ENCODE peak calls at places on chromosomes 1 and 21, in seven cellular contexts. I is GM12891, J is SK-N-SH, Y is K562, E is H1, F is HepG2, N is GM12878. H is an unnamed sample.

GRCh38 chr1:46489169-46489637 is 433 bp upstream of the DMBX1 start:
- DNase-seq in I (peak; percentile 49), J (no peak), Y (no peak), E (no peak), F (no peak), N (no peak), H (no peak)

GRCh38 chr21:34730194-34730593 is 61.4 kb downstream of the CLIC6 start:
- DNase-seq in I (no peak), J (no peak), Y (no peak), E (no peak), F (no peak), N (no peak), H (no peak)

GRCh38 chr1:28518000-28518744 is 12.3 kb downstream of the RCC1 start:
- DNase-seq in I (peak; percentile 83), J (peak; percentile 96), Y (peak; percentile 95), E (peak; percentile 98), F (peak; percentile 76), N (no peak), H (peak; percentile 90)

GRCh38 chr1:154716012-154716411 is 108.0 kb upstream of the ADAR start:
- DNase-seq in I (no peak), J (peak; percentile 81), Y (no peak), E (no peak), F (no peak), N (no peak), H (no peak)

GRCh38 chr1:119914071-119914470 is 17.8 kb upstream of the ADAM30 start:
- DNase-seq in I (no peak), J (no peak), Y (no peak), E (no peak), F (no peak), N (no peak), H (no peak)

GRCh38 chr1:3785045-3785444 is 11.3 kb downstream of the LRRC47 start:
- DNase-seq in I (no peak), J (no peak), Y (no peak), E (no peak), F (peak; percentile 89), N (no peak), H (no peak)

GRCh38 chr1:24119859-24120756 is 8.2 kb upstream of the MYOM3 start:
- DNase-seq in I (no peak), J (no peak), Y (no peak), E (no peak), F (peak; percentile 85), N (no peak), H (no peak)

GRCh38 chr1:40381268-40382109 is 8.0 kb downstream of the SMAP2 start:
- DNase-seq in I (no peak), J (no peak), Y (no peak), E (no peak), F (no peak), N (no peak), H (no peak)

GRCh38 chr1:59718064-59718988 is 96.4 kb upstream of the HOOK1 start:
- DNase-seq in I (no peak), J (no peak), Y (no peak), E (no peak), F (peak; percentile 28), N (no peak), H (no peak)

GRCh38 chr1:87330954-87331318 is 2.3 kb downstream of the LMO4 start:
- DNase-seq in I (no peak), J (no peak), Y (peak; percentile 29), E (no peak), F (peak; percentile 75), N (no peak), H (no peak)

GRCh38 chr1:26994772-26995625 is 1.5 kb downstream of the TRNP1 start:
- DNase-seq in I (no peak), J (no peak), Y (no peak), E (peak; percentile 56), F (no peak), N (no peak), H (no peak)

GRCh38 chr1:230327892-230328284 is 98.2 kb downstream of the PGBD5 start:
- DNase-seq in I (no peak), J (no peak), Y (no peak), E (no peak), F (no peak), N (peak; percentile 5), H (no peak)

GRCh38 chr1:84412316-84412942 is 14.1 kb downstream of the DNASE2B start:
- DNase-seq in I (no peak), J (no peak), Y (no peak), E (no peak), F (no peak), N (no peak), H (no peak)

GRCh38 chr1:98049370-98050115 is 128.7 kb upstream of the DPYD start:
- DNase-seq in I (no peak), J (peak; percentile 51), Y (no peak), E (peak; percentile 59), F (no peak), N (no peak), H (no peak)

GRCh38 chr21:43985690-43986251 is 26.3 kb upstream of the TRAPPC10 start:
- DNase-seq in I (no peak), J (peak; percentile 53), Y (peak; percentile 63), E (peak; percentile 80), F (no peak), N (no peak), H (no peak)

GRCh38 chr1:36913523-36914060 is 120.7 kb downstream of the GRIK3 start:
- DNase-seq in I (no peak), J (no peak), Y (peak; percentile 30), E (no peak), F (no peak), N (no peak), H (no peak)

GRCh38 chr1:225877570-225877969 is 4.6 kb downstream of the TMEM63A start:
- DNase-seq in I (no peak), J (peak; percentile 77), Y (peak; percentile 60), E (peak; percentile 80), F (peak; percentile 42), N (no peak), H (no peak)

DNA sequence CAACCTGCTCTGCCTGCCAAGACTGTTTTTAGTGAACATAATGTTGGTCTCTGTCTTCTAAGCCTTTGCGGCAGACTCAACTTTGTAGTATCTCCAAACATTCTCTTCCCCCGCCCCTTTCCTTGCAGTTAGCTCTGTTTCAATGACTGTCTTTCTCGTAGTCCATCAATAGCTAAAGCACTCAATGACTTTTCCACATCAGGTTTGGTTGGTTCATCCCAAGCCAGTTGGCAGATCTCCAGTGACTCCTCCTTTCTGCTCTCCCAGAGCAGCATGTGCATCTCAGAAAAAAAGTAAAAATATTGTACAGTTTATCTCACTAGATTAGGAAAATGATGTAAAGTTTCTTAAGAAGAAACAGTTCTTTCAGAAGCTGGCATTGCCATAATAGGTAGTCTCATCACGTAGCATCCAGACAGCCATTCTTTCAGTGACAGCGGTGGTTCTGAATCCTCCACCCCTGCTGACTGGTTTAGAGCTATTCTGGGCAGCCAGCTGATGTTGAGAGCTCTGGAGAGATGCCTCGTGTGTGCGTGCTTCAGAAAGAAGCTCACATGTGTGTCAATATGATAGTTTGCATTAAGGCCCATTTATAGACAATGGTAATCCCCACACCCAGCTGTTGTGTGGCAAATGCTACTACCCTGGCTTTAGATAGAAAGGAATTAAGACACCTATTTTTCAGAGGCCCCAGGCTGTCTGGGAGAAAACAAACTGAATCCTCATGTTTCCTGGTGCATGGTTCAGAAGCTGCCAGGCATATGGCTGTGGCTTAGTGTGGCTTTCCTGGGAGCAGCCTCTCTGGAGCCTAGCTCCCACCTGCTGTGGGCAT is 53.2 kb downstream of the CNN3 start:
- DNase-seq in I (no peak), J (no peak), Y (no peak), E (no peak), F (no peak), N (no peak), H (no peak)
- TF ChIP-seq TAF1 in I (no peak), J (no peak), Y (no peak), E (no peak), F (no peak), N (no peak), H (no peak)

GRCh38 chr1:227788279-227789041 is 27.0 kb upstream of the PRSS38 start:
- DNase-seq in I (peak; percentile 62), J (no peak), Y (no peak), E (peak; percentile 94), F (peak; percentile 29), N (no peak), H (peak; percentile 73)
- TF ChIP-seq TAF1 in I (no peak), J (no peak), Y (no peak), E (no peak), F (no peak), N (no peak), H (no peak)

DNA sequence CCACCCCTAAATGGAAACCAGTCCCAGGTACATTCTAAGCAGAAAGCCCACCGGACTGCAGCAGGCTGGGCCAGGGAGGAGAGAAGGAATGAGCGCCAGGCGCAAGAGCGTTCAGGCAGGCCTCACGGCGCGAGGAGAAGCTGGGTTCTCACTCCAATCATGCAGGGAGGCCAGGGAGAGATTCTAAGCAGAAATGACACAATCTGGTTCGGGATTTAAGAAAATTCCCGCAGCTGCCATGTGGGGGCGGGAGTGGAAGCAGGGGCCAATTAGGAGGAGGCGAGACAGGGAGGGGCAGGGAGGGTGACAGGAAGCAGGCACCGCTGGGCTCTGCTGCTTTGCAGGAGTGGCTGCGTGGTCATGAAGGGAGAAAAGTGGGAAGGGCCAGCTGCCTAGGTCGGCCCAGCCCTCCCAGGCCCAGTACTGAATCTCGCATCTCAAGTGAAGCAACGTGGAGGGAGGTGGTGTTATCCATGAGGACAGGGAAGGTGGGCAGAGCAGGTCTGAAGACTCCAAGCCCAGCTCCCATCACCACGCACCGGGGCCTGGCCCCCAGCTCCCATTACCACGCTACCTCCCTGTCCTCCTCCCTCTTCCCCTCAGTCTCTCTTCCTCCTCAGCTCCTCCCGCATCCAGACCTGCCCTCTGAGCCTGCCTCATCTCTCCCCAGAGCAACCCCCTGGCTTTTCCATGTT is 11.8 kb downstream of the NPHP4 start:
- DNase-seq in I (no peak), J (peak; percentile 84), Y (peak; percentile 78), E (peak; percentile 87), F (no peak), N (no peak), H (no peak)
- TF ChIP-seq TAF1 in I (no peak), J (no peak), Y (no peak), E (peak; percentile 44), F (no peak), N (no peak), H (no peak)

GRCh38 chr1:208248254-208248935 is 4.2 kb upstream of the PLXNA2 start:
- DNase-seq in I (no peak), J (no peak), Y (no peak), E (no peak), F (no peak), N (no peak), H (no peak)

GRCh38 chr1:208251015-208251414 is 6.8 kb upstream of the PLXNA2 start:
- DNase-seq in I (no peak), J (no peak), Y (no peak), E (no peak), F (no peak), N (no peak), H (no peak)

GRCh38 chr1:208252126-208252853 is 8.1 kb upstream of the PLXNA2 start:
- DNase-seq in I (no peak), J (peak; percentile 67), Y (peak; percentile 53), E (peak; percentile 84), F (peak; percentile 52), N (no peak), H (no peak)

GRCh38 chr1:208247696-208248095 is 3.5 kb upstream of the PLXNA2 start:
- DNase-seq in I (no peak), J (no peak), Y (no peak), E (no peak), F (no peak), N (no peak), H (no peak)

DNA sequence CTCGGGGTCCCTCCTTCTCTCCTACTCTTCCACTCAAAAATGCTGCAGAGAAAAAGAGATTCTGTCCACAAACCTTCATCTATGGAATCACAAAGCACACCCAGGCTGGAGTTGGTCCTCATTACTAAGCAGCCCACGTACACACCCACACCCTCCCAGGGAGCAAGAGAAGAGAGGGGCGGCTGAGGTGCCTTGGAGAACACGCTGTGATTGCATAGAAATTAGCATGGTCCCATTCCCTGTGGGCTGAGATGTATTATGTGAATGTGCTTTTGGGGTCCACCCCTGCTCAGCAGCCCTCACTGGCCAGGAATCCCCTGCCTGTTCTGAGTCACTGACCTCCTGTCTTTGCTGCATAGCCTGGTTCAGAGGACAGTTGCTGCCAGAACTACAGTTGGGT is 5.1 kb upstream of the PLXNA2 start:
- DNase-seq in I (no peak), J (no peak), Y (no peak), E (no peak), F (no peak), N (no peak), H (no peak)
- TF ChIP-seq TAF1 in I (no peak), J (no peak), Y (no peak), E (no peak), F (no peak), N (no peak), H (no peak)

H was measured in GM12892.